ENCODE peak calls at places on chromosomes 13 and 19, in six cellular contexts. O, H, W, N, X and D are unnamed samples.
A peak's percentile ranks its signal among the peaks of the same experiment; 100 is the strongest.

GRCh38 chr19:13150919-13151604 is 851 bp downstream of the IER2 start:
- DNase-seq in O (peak; percentile 42), W (peak; percentile 54), N (peak; percentile 61), X (no peak), H (no peak), D (no peak)

GRCh38 chr19:23381114-23381513 is 14.2 kb downstream of the ZNF91 start:
- DNase-seq in O (no peak), H (no peak), X (no peak), W (no peak), N (no peak), D (no peak)

GRCh38 chr13:106612688-106613087 is 44.8 kb upstream of the ARGLU1 start:
- DNase-seq in X (no peak), N (no peak), W (no peak), H (peak; percentile 50), O (no peak), D (peak; percentile 4)

GRCh38 chr19:46571495-46571894 is 29.6 kb upstream of the CALM3 start:
- DNase-seq in H (no peak), W (peak; percentile 72), O (no peak), X (no peak), N (no peak), D (no peak)

GRCh38 chr13:66461021-66461420 is 769.1 kb downstream of the PCDH9 start:
- DNase-seq in H (no peak), N (no peak), W (no peak), X (no peak), O (no peak), D (no peak)

GRCh38 chr19:48239582-48240141 is 16.1 kb downstream of the CARD8 start:
- DNase-seq in X (no peak), H (no peak), N (no peak), W (no peak), O (no peak), D (no peak)

GRCh38 chr13:73167046-73167820 is 108.4 kb downstream of the KLF5 start:
- DNase-seq in H (no peak), W (no peak), X (no peak), O (no peak), N (no peak), D (no peak)

GRCh38 chr13:73578251-73578875 is 519.6 kb downstream of the KLF5 start:
- DNase-seq in W (no peak), X (no peak), H (no peak), O (no peak), N (no peak), D (no peak)

GRCh38 chr19:44745386-44745831 is 3.1 kb upstream of the BCL3 start:
- DNase-seq in O (no peak), N (no peak), X (no peak), H (peak; percentile 82), W (peak; percentile 22), D (no peak)

GRCh38 chr19:19647037-19647835 is 3.8 kb upstream of the GMIP start:
- DNase-seq in X (no peak), N (no peak), H (no peak), O (no peak), W (no peak), D (no peak)

GRCh38 chr13:54563286-54563685 is 1534.7 kb downstream of the OLFM4 start:
- DNase-seq in N (no peak), H (no peak), W (no peak), X (no peak), O (no peak), D (no peak)

GRCh38 chr13:106477303-106477702 is 58.2 kb downstream of the EFNB2 start:
- DNase-seq in X (no peak), O (no peak), H (peak; percentile 35), W (no peak), N (no peak), D (no peak)

GRCh38 chr19:43623889-43624670 is 4.7 kb upstream of the ZNF428 start:
- DNase-seq in X (no peak), O (no peak), N (no peak), W (peak; percentile 26), H (no peak), D (no peak)

GRCh38 chr13:41059896-41060722 is 1.2 kb upstream of the WBP4 start:
- DNase-seq in X (peak; percentile 55), N (peak; percentile 90), W (peak; percentile 94), H (peak; percentile 94), O (peak; percentile 84), D (peak; percentile 85)

GRCh38 chr13:73593199-73593765 is 534.5 kb downstream of the KLF5 start:
- DNase-seq in H (no peak), W (no peak), O (no peak), X (no peak), N (no peak), D (no peak)

GRCh38 chr19:29016926-29017760 is 195.8 kb downstream of the UQCRFS1 start:
- DNase-seq in W (no peak), O (no peak), H (no peak), X (no peak), N (no peak), D (no peak)

GRCh38 chr13:30526612-30527217 is 61.0 kb upstream of the HMGB1 start:
- DNase-seq in N (no peak), W (peak; percentile 31), X (no peak), O (no peak), H (no peak), D (no peak)

GRCh38 chr19:38718747-38719543 is 25.3 kb downstream of the CAPN12 start:
- DNase-seq in X (no peak), N (peak; percentile 58), H (no peak), O (no peak), W (peak; percentile 44), D (no peak)

GRCh38 chr13:36101157-36101556 is 30.0 kb downstream of the DCLK1 start:
- DNase-seq in O (no peak), X (no peak), H (no peak), N (no peak), W (no peak), D (no peak)

GRCh38 chr19:42250666-42251531 is 4.0 kb downstream of the ERF start:
- DNase-seq in W (no peak), X (no peak), N (peak; percentile 47), O (no peak), H (no peak), D (peak; percentile 64)

GRCh38 chr19:47275866-47276461 is 1.3 kb downstream of the INAFM1 start:
- DNase-seq in W (no peak), N (peak; percentile 48), X (no peak), O (no peak), H (no peak), D (no peak)

GRCh38 chr19:2274185-2274711 is 7.7 kb downstream of the PEAK3 start:
- DNase-seq in H (no peak), W (no peak), O (no peak), X (no peak), N (no peak), D (no peak)

GRCh38 chr13:41608111-41608510 is 150.8 kb downstream of the RGCC start:
- DNase-seq in W (no peak), O (no peak), H (no peak), N (no peak), X (no peak), D (no peak)

GRCh38 chr19:3720533-3720917 is 12.3 kb downstream of the TJP3 start:
- DNase-seq in H (peak; percentile 93), O (no peak), W (peak; percentile 32), X (no peak), N (no peak), D (no peak)

GRCh38 chr13:71968025-71968424 is 101.0 kb upstream of the DACH1 start:
- DNase-seq in X (no peak), N (no peak), O (peak; percentile 32), W (peak; percentile 77), H (no peak), D (no peak)

GRCh38 chr13:45473627-45474026 is 8.9 kb downstream of the COG3 start:
- DNase-seq in H (no peak), N (no peak), W (peak; percentile 24), X (no peak), O (no peak), D (no peak)

DNA sequence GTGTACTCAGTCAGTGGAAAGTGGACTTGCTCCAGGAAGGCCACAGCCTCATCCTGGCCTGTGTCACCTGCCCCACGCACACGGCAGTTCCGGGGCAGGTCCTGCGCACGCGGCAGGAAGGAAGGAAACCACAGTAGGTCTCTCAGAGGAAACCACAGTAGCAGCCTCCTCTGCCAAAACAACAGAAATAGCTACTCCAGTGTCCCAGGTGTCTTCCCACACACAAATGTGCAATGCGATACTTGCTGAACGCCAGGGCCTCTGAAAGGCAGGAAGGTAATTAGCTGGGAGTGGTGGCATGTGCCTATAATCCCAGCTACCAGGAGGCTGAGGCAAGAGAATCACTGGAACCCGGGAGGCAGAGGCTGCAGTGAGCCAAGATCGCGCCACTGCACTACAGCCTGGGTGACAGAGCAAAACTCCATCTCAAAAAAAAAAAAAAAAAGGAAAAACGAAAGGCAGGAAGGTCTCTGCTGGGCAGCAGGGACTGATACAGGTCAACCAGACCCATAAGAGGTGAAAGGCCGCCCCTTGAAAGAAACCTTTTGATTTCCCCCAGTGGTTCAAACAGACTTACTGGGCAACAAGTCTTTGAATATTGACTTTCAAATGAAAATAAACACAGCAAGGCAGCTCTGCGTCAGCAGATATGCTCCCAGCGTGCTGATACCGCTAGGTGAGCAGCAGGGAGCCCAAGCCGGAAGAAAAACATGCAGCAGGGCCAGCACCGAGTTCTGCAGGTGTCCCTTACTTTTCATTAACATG is 49.5 kb downstream of the CRYL1 start:
- DNase-seq in W (peak; percentile 26), X (no peak), N (peak; percentile 53), H (peak; percentile 59), O (no peak), D (no peak)
- H3K27ac ChIP-seq in W (no peak overlapping the region), X (no peak overlapping the region), N (peak overlapping the region; percentile 39), H (no peak overlapping the region), O (no peak overlapping the region), D (no peak overlapping the region)

GRCh38 chr13:95060120-95060519 is 241.1 kb downstream of the ABCC4 start:
- DNase-seq in N (no peak), O (no peak), H (no peak), X (no peak), W (no peak), D (no peak)
- H3K27ac ChIP-seq in N (no peak overlapping the region), O (no peak overlapping the region), H (no peak overlapping the region), X (no peak overlapping the region), W (no peak overlapping the region), D (no peak overlapping the region)

GRCh38 chr13:79404361-79404760 is 1.7 kb downstream of the RBM26 start:
- DNase-seq in N (no peak), X (no peak), W (peak; percentile 15), O (no peak), H (no peak), D (no peak)

GRCh38 chr13:79401259-79402071 is 4.6 kb downstream of the RBM26 start:
- DNase-seq in N (no peak), O (no peak), X (no peak), W (no peak), H (no peak), D (no peak)

GRCh38 chr13:79403113-79403512 is 2.9 kb downstream of the RBM26 start:
- DNase-seq in N (no peak), H (no peak), W (no peak), X (no peak), O (no peak), D (no peak)

GRCh38 chr13:79402074-79402635 is 3.9 kb downstream of the RBM26 start:
- DNase-seq in X (no peak), O (no peak), W (no peak), H (no peak), N (no peak), D (no peak)

GRCh38 chr13:79402679-79403078 is 3.4 kb downstream of the RBM26 start:
- DNase-seq in O (no peak), X (no peak), H (no peak), W (no peak), N (no peak), D (no peak)
- H3K27ac ChIP-seq in O (no peak overlapping the region), X (no peak overlapping the region), H (peak overlapping the region; percentile 16), W (no peak overlapping the region), N (peak overlapping the region; percentile 33), D (no peak overlapping the region)

GRCh38 chr19:40745402-40745780 is 4.9 kb downstream of the ACTMAP start:
- DNase-seq in O (no peak), N (no peak), X (peak; percentile 24), H (no peak), W (no peak), D (no peak)
- H3K27ac ChIP-seq in O (no peak overlapping the region), N (no peak overlapping the region), X (peak overlapping the region; percentile 42), H (no peak overlapping the region), W (no peak overlapping the region), D (no peak overlapping the region)